ENCODE peak calls at places on chromosomes 7 and 10, in eight cellular contexts. S is GM12878, K is sigmoid colon, W is A549, Z is tibial nerve, F is SK-N-SH, X is stomach, T is HepG2. L is an unnamed sample.

GRCh38 chr10:124578231-124579002 is 116.8 kb downstream of the LHPP start:
- DNase-seq in S (no peak), K (peak), W (no peak), Z (no peak), F (no peak), X (no peak), T (no peak), L (no peak)

GRCh38 chr7:157573244-157573643 is 236.4 kb downstream of the DNAJB6 start:
- DNase-seq in S (no peak), K (peak), W (no peak), Z (no peak), F (no peak), X (no peak), T (no peak), L (no peak)

GRCh38 chr7:50644586-50644985 is 79.4 kb upstream of the DDC start:
- DNase-seq in S (no peak), K (no peak), W (no peak), Z (no peak), F (peak), X (no peak), T (no peak), L (no peak)

GRCh38 chr10:126777726-126778125 is 107.2 kb upstream of the C10orf90 start:
- DNase-seq in S (no peak), K (no peak), W (no peak), Z (no peak), F (no peak), X (no peak), T (no peak), L (no peak)

GRCh38 chr7:140670343-140670935 is 2.3 kb upstream of the ADCK2 start:
- DNase-seq in S (no peak), K (peak), W (no peak), Z (no peak), F (no peak), X (no peak), T (no peak), L (no peak)

GRCh38 chr10:79239275-79239779 is 107.9 kb upstream of the PPIF start:
- DNase-seq in S (no peak), K (peak), W (peak), Z (peak), F (peak), X (no peak), T (no peak), L (no peak)

GRCh38 chr10:65614956-65615565 is 1310.8 kb upstream of the LRRTM3 start:
- DNase-seq in S (no peak), K (no peak), W (no peak), Z (no peak), F (no peak), X (no peak), T (no peak), L (no peak)

GRCh38 chr7:143992677-143993076 is 7.4 kb upstream of the OR6B1 start:
- DNase-seq in S (no peak), K (no peak), W (no peak), Z (no peak), F (no peak), X (no peak), T (no peak), L (no peak)

GRCh38 chr10:127715249-127715648 is 21.7 kb upstream of the FOXI2 start:
- DNase-seq in S (no peak), K (no peak), W (no peak), Z (no peak), F (no peak), X (no peak), T (no peak), L (no peak)

GRCh38 chr10:84842593-84842992 is 514.2 kb downstream of the CCSER2 start:
- DNase-seq in S (no peak), K (no peak), W (no peak), Z (no peak), F (no peak), X (no peak), T (no peak), L (no peak)

GRCh38 chr10:75508239-75508813 is 76.9 kb downstream of the LRMDA start:
- DNase-seq in S (no peak), K (no peak), W (peak), Z (no peak), F (peak), X (no peak), T (no peak), L (no peak)

GRCh38 chr7:98254951-98255610 is 3.0 kb upstream of the TECPR1 start:
- DNase-seq in S (no peak), K (no peak), W (no peak), Z (no peak), F (no peak), X (no peak), T (no peak), L (no peak)

GRCh38 chr7:122846591-122846990 is 39.7 kb downstream of the CADPS2 start:
- DNase-seq in S (no peak), K (no peak), W (no peak), Z (no peak), F (no peak), X (no peak), T (no peak), L (no peak)

GRCh38 chr10:71378341-71379117 is 18.2 kb upstream of the CDH23 start:
- DNase-seq in S (no peak), K (no peak), W (no peak), Z (no peak), F (no peak), X (no peak), T (no peak), L (no peak)

GRCh38 chr10:2572611-2573010 is 494.7 kb upstream of the PFKP start:
- DNase-seq in S (no peak), K (no peak), W (no peak), Z (no peak), F (no peak), X (no peak), T (no peak), L (no peak)

GRCh38 chr10:79192677-79193003 is 123.9 kb downstream of the ZMIZ1 start:
- DNase-seq in S (no peak), K (no peak), W (no peak), Z (no peak), F (no peak), X (no peak), T (no peak), L (no peak)

GRCh38 chr7:100837099-100837836 is 9.9 kb upstream of the EPHB4 start:
- DNase-seq in S (peak), K (peak), W (peak), Z (peak), F (peak), X (peak), T (no peak), L (peak)

GRCh38 chr7:47383064-47383463 is 198.8 kb downstream of the TNS3 start:
- DNase-seq in S (no peak), K (peak), W (no peak), Z (no peak), F (no peak), X (peak), T (no peak), L (no peak)

GRCh38 chr7:155506854-155507337 is 39.5 kb downstream of the CNPY1 start:
- DNase-seq in S (no peak), K (no peak), W (no peak), Z (no peak), F (no peak), X (no peak), T (no peak), L (no peak)

GRCh38 chr10:21399392-21400015 is 126.0 kb downstream of the SKIDA1 start:
- DNase-seq in S (no peak), K (no peak), W (peak), Z (no peak), F (no peak), X (no peak), T (peak), L (no peak)

GRCh38 chr7:132095-132482 is 60.3 kb upstream of the FAM20C start:
- DNase-seq in S (no peak), K (no peak), W (no peak), Z (no peak), F (no peak), X (no peak), T (no peak), L (no peak)

GRCh38 chr7:138663741-138664710 is 37.1 kb downstream of the SVOPL start:
- DNase-seq in S (no peak), K (no peak), W (no peak), Z (no peak), F (peak), X (no peak), T (no peak), L (peak)

GRCh38 chr10:9545073-9545472 is 1472.6 kb upstream of the CELF2 start:
- DNase-seq in S (no peak), K (no peak), W (no peak), Z (no peak), F (no peak), X (no peak), T (no peak), L (no peak)

GRCh38 chr7:85512802-85513201 is 325.9 kb upstream of the SEMA3D start:
- DNase-seq in S (no peak), K (no peak), W (no peak), Z (no peak), F (no peak), X (no peak), T (no peak), L (no peak)

GRCh38 chr7:5217851-5218331 is 27.9 kb downstream of the WIPI2 start:
- DNase-seq in S (no peak), K (peak), W (no peak), Z (peak), F (no peak), X (no peak), T (no peak), L (no peak)

GRCh38 chr10:88992945-88993537 is 2.4 kb downstream of the FAS start:
- DNase-seq in S (no peak), K (no peak), W (no peak), Z (no peak), F (no peak), X (no peak), T (no peak), L (no peak)

GRCh38 chr10:18486444-18486843 is 164.9 kb downstream of the NSUN6 start:
- DNase-seq in S (no peak), K (no peak), W (no peak), Z (no peak), F (no peak), X (no peak), T (no peak), L (no peak)

GRCh38 chr10:58755688-58756087 is 243.0 kb downstream of the BICC1 start:
- DNase-seq in S (no peak), K (peak), W (peak), Z (no peak), F (no peak), X (no peak), T (no peak), L (peak)

GRCh38 chr7:3043544-3044395 is at the start of gene CARD11:
- DNase-seq in S (no peak), K (no peak), W (no peak), Z (no peak), F (peak), X (no peak), T (no peak), L (no peak)

GRCh38 chr7:131027287-131027773 is 293.3 kb upstream of the KLF14 start:
- DNase-seq in S (no peak), K (peak), W (no peak), Z (no peak), F (peak), X (no peak), T (no peak), L (peak)

GRCh38 chr7:91165846-91166230 is 98.4 kb upstream of the FZD1 start:
- DNase-seq in S (no peak), K (no peak), W (no peak), Z (no peak), F (no peak), X (no peak), T (no peak), L (no peak)
- TF ChIP-seq EP300 in S (no peak), K (no peak), W (no peak), Z (no peak), F (no peak), X (no peak), T (no peak), L (no peak)

DNA sequence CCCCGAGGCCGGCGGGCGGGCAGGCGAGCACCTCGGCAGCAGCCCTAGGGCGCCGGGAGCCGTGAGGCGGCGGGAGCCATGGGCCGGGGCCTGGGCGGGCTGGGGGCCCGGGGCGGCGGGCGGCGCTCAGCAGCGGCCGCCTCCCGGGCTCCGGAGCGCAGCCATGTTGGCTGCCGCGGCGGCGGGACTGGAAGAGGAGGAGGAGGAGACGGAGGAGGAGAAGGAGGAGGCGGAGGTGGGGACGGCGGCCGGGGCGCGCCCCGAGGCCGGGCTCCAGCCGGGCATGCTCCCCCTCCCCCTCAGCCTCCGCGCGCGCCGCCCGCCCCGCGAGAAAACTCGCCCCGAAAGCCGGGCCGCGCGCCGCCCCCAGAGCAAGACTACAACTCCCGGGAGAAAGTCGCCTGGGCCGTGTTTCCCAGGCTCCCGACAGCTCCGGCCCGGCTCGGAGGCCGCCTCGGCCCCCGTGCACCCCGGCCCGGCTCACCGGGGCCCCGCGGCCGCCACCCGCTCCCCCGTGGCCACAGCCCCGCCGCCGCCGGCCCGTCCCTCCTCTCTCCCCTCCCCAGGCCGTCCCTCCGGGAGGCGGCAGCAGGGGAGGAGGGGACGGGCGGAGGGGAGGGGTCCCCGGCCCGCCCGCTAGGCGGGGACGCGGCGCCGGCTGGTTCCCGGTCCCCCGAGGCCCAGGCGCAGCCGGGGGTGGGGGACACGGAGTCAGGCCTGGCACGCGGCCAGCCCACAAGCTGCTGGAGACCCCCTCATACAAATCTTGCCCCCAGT is at the start of gene DLG5:
- DNase-seq in S (no peak), K (peak), W (peak), Z (peak), F (peak), X (peak), T (no peak), L (peak)
- TF ChIP-seq EP300 in S (no peak), K (no peak), W (no peak), Z (no peak), F (no peak), X (no peak), T (no peak), L (no peak)

DNA sequence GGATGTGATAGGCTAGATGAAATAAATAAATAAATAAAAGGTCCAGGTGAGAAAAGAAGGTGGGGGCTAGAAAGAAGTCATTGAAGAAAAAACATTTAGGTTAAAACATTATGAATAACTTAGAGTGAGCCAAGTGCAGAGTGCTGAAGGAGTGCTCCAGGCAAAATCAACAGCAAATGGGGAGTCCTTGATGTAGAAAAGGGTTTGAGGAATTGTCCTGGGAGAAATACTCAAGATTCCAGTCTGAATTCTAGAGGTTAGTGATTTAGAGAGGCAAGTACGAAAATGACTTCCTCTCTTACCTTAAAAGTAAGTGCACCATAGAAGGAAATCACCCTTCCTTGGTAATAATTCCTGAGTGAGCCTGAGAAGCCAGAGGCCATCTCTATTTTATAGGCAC is 19.7 kb downstream of the CAV1 start:
- DNase-seq in S (no peak), K (no peak), W (no peak), Z (no peak), F (no peak), X (no peak), T (no peak), L (no peak)
- TF ChIP-seq EP300 in S (no peak), K (no peak), W (no peak), Z (no peak), F (no peak), X (no peak), T (no peak), L (no peak)

DNA sequence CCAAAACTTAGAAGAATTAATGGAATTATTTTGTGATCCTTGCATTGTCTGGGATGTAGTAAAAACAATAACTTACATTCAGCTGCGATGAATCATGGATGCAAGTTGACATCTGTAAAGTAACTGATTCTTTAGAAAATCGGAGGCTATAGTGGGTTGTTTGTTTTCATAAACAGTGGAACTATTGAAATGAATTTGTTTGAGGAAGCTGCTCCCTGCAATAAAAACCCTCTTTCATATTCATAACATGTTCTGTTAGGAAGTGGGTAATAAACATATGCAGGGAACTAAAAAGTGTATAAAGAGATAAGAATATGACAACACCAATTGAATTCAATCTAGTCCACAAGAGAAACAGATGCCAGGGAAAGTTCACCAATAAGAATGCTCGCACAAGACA is 53.6 kb downstream of the AGMO start:
- DNase-seq in S (no peak), K (no peak), W (no peak), Z (no peak), F (no peak), X (no peak), T (no peak), L (no peak)
- TF ChIP-seq EP300 in S (no peak), K (no peak), W (no peak), Z (no peak), F (no peak), X (no peak), T (no peak), L (no peak)

L was measured in ovary.